ENCODE peak calls at places on chromosomes 13 and 19, in five cellular contexts. K is K562, Z is H1, V is GM12878, A is HepG2. D is an unnamed sample.

GRCh38 chr19:41853344-41853743 is 6.7 kb upstream of the RPS19 start:
- DNase-seq in K (no peak), V (no peak), Z (no peak), A (no peak), D (no peak)

GRCh38 chr13:90032841-90033493 is 1314.5 kb upstream of the MIR17HG start:
- DNase-seq in K (no peak), A (no peak), V (no peak), Z (no peak), D (no peak)

GRCh38 chr13:44331912-44332840 is 41.4 kb upstream of the SERP2 start:
- DNase-seq in V (no peak), Z (no peak), K (no peak), A (no peak), D (peak; percentile 72)

GRCh38 chr19:38663957-38664502 is 16.6 kb downstream of the ACTN4 start:
- DNase-seq in V (no peak), K (peak; percentile 76), A (no peak), Z (no peak), D (no peak)

GRCh38 chr19:35141627-35142401 is 1.2 kb upstream of the FXYD7 start:
- DNase-seq in K (peak; percentile 61), A (no peak), Z (no peak), V (no peak), D (no peak)

GRCh38 chr13:59437902-59438301 is 725.8 kb downstream of the DIAPH3 start:
- DNase-seq in Z (no peak), K (no peak), A (no peak), V (no peak), D (no peak)

GRCh38 chr19:14560776-14561108 is 11.1 kb downstream of the NDUFB7 start:
- DNase-seq in V (no peak), K (no peak), A (no peak), Z (no peak), D (no peak)

GRCh38 chr13:30396434-30397075 is 25.7 kb upstream of the UBE2L5 start:
- DNase-seq in V (no peak), A (no peak), Z (no peak), K (no peak), D (no peak)

GRCh38 chr19:6402058-6402457 is 9.1 kb upstream of the GTF2F1 start:
- DNase-seq in Z (no peak), A (no peak), V (no peak), K (no peak), D (no peak)

GRCh38 chr19:41995959-41996797 is 2.1 kb upstream of the ATP1A3 start:
- DNase-seq in K (peak; percentile 54), A (no peak), Z (no peak), V (no peak), D (peak; percentile 90)

GRCh38 chr13:42233726-42234125 is 38.2 kb upstream of the AKAP11 start:
- DNase-seq in A (peak; percentile 3), V (no peak), K (no peak), Z (no peak), D (no peak)

GRCh38 chr19:39131255-39131755 is 5.7 kb downstream of the PAK4 start:
- DNase-seq in A (no peak), Z (no peak), K (no peak), V (no peak), D (peak; percentile 45)

GRCh38 chr13:33099860-33100259 is 83.6 kb downstream of the KL start:
- DNase-seq in A (no peak), V (no peak), Z (no peak), K (no peak), D (no peak)

GRCh38 chr13:96730676-96731075 is 263.6 kb downstream of the OXGR1 start:
- DNase-seq in A (no peak), Z (no peak), V (no peak), K (no peak), D (no peak)

GRCh38 chr13:46948338-46948737 is 51.5 kb upstream of the HTR2A start:
- DNase-seq in A (no peak), Z (no peak), V (no peak), K (no peak), D (no peak)

GRCh38 chr19:29708553-29709439 is 6.3 kb downstream of the C19orf12 start:
- DNase-seq in Z (no peak), A (peak; percentile 79), K (no peak), V (no peak), D (no peak)

GRCh38 chr13:31005066-31005465 is 72.6 kb downstream of the TEX26 start:
- DNase-seq in Z (no peak), A (no peak), K (no peak), V (no peak), D (no peak)

GRCh38 chr19:7168941-7169340 is 99.4 kb downstream of the ZNF557 start:
- DNase-seq in A (no peak), V (no peak), Z (no peak), K (no peak), D (no peak)

GRCh38 chr13:109667754-109668360 is 118.5 kb downstream of the IRS2 start:
- DNase-seq in A (no peak), Z (no peak), V (no peak), K (no peak), D (peak; percentile 66)

GRCh38 chr13:105937451-105937850 is 598.0 kb downstream of the EFNB2 start:
- DNase-seq in K (no peak), V (no peak), Z (no peak), A (no peak), D (peak; percentile 50)

GRCh38 chr19:16037424-16038195 is 38.7 kb upstream of the TPM4 start:
- DNase-seq in V (no peak), Z (no peak), A (no peak), K (no peak), D (peak; percentile 23)

GRCh38 chr13:77928909-77929308 is 10.3 kb upstream of the EDNRB start:
- DNase-seq in Z (no peak), A (no peak), V (peak; percentile 34), K (no peak), D (no peak)

GRCh38 chr13:36736119-36736726 is 62.4 kb downstream of the SERTM1 start:
- DNase-seq in V (no peak), A (peak; percentile 35), Z (no peak), K (peak; percentile 57), D (peak; percentile 37)

GRCh38 chr13:113090806-113091205 is 14.8 kb upstream of the F7 start:
- DNase-seq in K (no peak), A (no peak), Z (no peak), V (no peak), D (no peak)

GRCh38 chr13:99797716-99798115 is 173.9 kb downstream of the ZIC5 start:
- DNase-seq in A (no peak), V (no peak), Z (no peak), K (no peak), D (no peak)

GRCh38 chr13:19596960-19597361 is 35.6 kb upstream of the TPTE2 start:
- DNase-seq in V (no peak), K (no peak), Z (no peak), A (peak; percentile 96), D (no peak)

GRCh38 chr13:107812013-107812412 is 403.3 kb downstream of the LIG4 start:
- DNase-seq in A (no peak), K (no peak), V (no peak), Z (no peak), D (no peak)

DNA sequence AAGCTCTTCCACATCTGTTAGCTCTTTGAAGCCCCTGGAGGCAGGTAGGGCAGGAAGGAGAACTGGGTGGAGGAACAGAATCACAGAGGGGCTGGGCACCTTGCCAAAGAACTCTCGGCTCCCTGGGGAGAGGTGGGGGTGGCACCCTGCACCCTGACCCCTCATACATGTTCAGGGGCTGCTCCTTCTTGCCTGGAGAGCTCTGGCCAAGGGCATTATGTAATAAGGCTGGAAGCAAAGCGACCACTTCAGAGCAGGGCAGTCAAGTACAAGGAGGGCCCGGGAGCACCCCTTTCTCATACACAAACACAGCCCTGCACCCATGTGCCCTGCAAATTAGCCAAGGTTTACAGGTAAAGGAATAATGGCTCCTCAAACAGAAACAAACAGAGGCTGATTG is 351.9 kb upstream of the TSHZ3 start:
- DNase-seq in A (no peak), V (no peak), K (no peak), Z (no peak), D (no peak)
- H3K4me3 ChIP-seq in A (no peak overlapping the region), V (no peak overlapping the region), K (no peak overlapping the region), Z (no peak overlapping the region), D (no peak overlapping the region)

GRCh38 chr13:101326710-101327109 is 89.6 kb downstream of the NALCN start:
- DNase-seq in A (no peak), V (no peak), K (no peak), Z (no peak), D (no peak)

GRCh38 chr13:101323601-101324000 is 92.7 kb downstream of the NALCN start:
- DNase-seq in Z (no peak), A (no peak), K (no peak), V (no peak), D (no peak)

GRCh38 chr13:101327844-101328243 is 88.5 kb downstream of the NALCN start:
- DNase-seq in Z (no peak), V (no peak), A (no peak), K (no peak), D (no peak)

GRCh38 chr13:101325423-101325822 is 90.9 kb downstream of the NALCN start:
- DNase-seq in A (no peak), Z (no peak), V (no peak), K (no peak), D (no peak)
- TF ChIP-seq GABPA in A (no peak), Z (no peak), V (no peak), K (no peak), D (no peak)

DNA sequence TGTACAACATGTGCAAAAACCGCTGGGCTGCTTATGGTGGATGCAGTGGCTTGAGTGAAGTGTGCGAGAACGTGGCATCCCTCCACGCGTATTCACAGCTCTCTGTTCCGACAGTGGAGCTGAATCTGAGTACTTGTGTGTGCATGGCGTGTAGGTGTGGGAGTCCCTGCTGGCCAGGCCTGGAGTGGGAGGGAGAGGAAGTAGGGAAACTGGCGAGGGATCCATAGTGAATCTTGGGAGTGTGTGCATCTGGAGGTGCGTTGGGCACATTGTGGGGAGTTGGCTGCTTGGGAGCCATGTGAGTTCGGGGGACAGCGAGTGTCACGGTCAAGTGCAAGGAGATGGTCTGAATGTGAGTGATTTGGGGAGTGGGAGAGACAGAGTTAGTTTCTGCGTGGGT is 2.4 kb downstream of the KLC3 start:
- DNase-seq in V (no peak), K (no peak), Z (no peak), A (no peak), D (no peak)
- H3K9ac ChIP-seq in V (no peak overlapping the region), K (no peak overlapping the region), Z (no peak overlapping the region), A (no peak overlapping the region), D (no peak overlapping the region)

GRCh38 chr19:49438261-49438660 is 3.1 kb downstream of the SLC17A7 start:
- DNase-seq in A (no peak), K (no peak), V (no peak), Z (no peak), D (no peak)

GRCh38 chr19:49434907-49435577 is 6.3 kb downstream of the SLC17A7 start:
- DNase-seq in K (peak; percentile 55), Z (no peak), V (no peak), A (no peak), D (peak; percentile 67)

GRCh38 chr19:49437231-49437630 is 4.1 kb downstream of the SLC17A7 start:
- DNase-seq in V (no peak), Z (no peak), K (no peak), A (no peak), D (peak; percentile 69)

GRCh38 chr19:49435670-49436069 is 5.7 kb downstream of the SLC17A7 start:
- DNase-seq in K (no peak), A (no peak), V (no peak), Z (no peak), D (no peak)

GRCh38 chr19:49436381-49437017 is 4.8 kb downstream of the SLC17A7 start:
- DNase-seq in K (peak; percentile 93), Z (peak; percentile 89), A (no peak), V (no peak), D (peak; percentile 84)
- H3K4me3 ChIP-seq in K (peak overlapping the region; percentile 22), Z (peak overlapping the region; percentile 55), A (no peak overlapping the region), V (no peak overlapping the region), D (no peak overlapping the region)

D was measured in SK-N-SH.